ENCODE peak calls at places on chromosomes 3 and 15, in four cellular contexts. Q is RPMI8226, M is kidney glomerular epithelial cell, X is A172. E is an unnamed sample.

GRCh38 chr3:144162042-144162441 is 190.4 kb downstream of the DIPK2A start:
- DNase-seq in X (peak; percentile 22), Q (no peak), M (no peak), E (peak; percentile 23)

GRCh38 chr3:193556841-193557240 is 2.1 kb upstream of the ATP13A4 start:
- DNase-seq in M (no peak), X (no peak), Q (no peak), E (peak; percentile 45)

GRCh38 chr15:31362121-31362520 is 35.5 kb downstream of the KLF13 start:
- DNase-seq in Q (no peak), M (no peak), X (no peak), E (no peak)

GRCh38 chr3:33057320-33058298 is 39.3 kb downstream of the GLB1 start:
- DNase-seq in Q (no peak), X (no peak), M (no peak), E (no peak)

GRCh38 chr3:30131171-30131570 is 475.2 kb upstream of the TGFBR2 start:
- DNase-seq in X (no peak), M (no peak), Q (peak; percentile 14), E (no peak)

GRCh38 chr3:73622135-73622534 is 2.6 kb downstream of the PDZRN3 start:
- DNase-seq in X (no peak), M (no peak), Q (no peak), E (no peak)

GRCh38 chr3:48991851-48992545 is 2.0 kb downstream of the P4HTM start:
- DNase-seq in M (no peak), X (no peak), Q (no peak), E (no peak)

GRCh38 chr3:54357307-54357706 is 235.0 kb downstream of the CACNA2D3 start:
- DNase-seq in M (no peak), Q (peak; percentile 26), X (no peak), E (no peak)

GRCh38 chr3:125107384-125107783 is 51.6 kb upstream of the HEG1 start:
- DNase-seq in Q (no peak), M (no peak), X (no peak), E (no peak)

GRCh38 chr15:91407237-91407889 is 307.3 kb downstream of the SV2B start:
- DNase-seq in Q (peak; percentile 39), M (peak; percentile 16), X (peak; percentile 29), E (peak; percentile 70)

GRCh38 chr3:57951106-57951882 is 56.9 kb upstream of the FLNB start:
- DNase-seq in Q (no peak), M (peak; percentile 88), X (peak; percentile 95), E (peak; percentile 81)

GRCh38 chr3:105806361-105806760 is 62.5 kb downstream of the CBLB start:
- DNase-seq in X (peak; percentile 68), M (peak; percentile 19), Q (peak; percentile 26), E (peak; percentile 58)

GRCh38 chr3:110583373-110583935 is 488.2 kb upstream of the NECTIN3 start:
- DNase-seq in M (peak; percentile 14), X (no peak), Q (no peak), E (peak; percentile 61)

GRCh38 chr15:45414215-45414885 is 36.0 kb upstream of the GATM start:
- DNase-seq in M (no peak), Q (no peak), X (no peak), E (peak; percentile 20)

GRCh38 chr3:55180936-55181535 is 253.2 kb upstream of the LRTM1 start:
- DNase-seq in Q (peak; percentile 59), M (peak; percentile 15), X (no peak), E (no peak)

E was measured in renal cortical epithelial cell.